ENCODE peak calls at places on chromosomes 7 and 10, in four cellular contexts. One of them, this sample, is unnamed.
A peak's percentile ranks its signal among the peaks of the same experiment; 100 is the strongest.

GRCh38 chr10:11782793-11783557 is 40.2 kb upstream of the PROSER2 start:
- DNase-seq in tibial nerve: peak; percentile 60
- DNase-seq in NCI-H774: peak; percentile 31
- DNase-seq in glomerular endothelial cell: peak; percentile 45
- DNase-seq in this sample: peak; percentile 55

GRCh38 chr10:43238462-43238861 is 28.4 kb downstream of the RASGEF1A start:
- DNase-seq in tibial nerve: no peak
- DNase-seq in NCI-H774: no peak
- DNase-seq in glomerular endothelial cell: no peak
- DNase-seq in this sample: no peak

GRCh38 chr10:61701055-61701705 is 38.5 kb downstream of the CABCOCO1 start:
- DNase-seq in tibial nerve: no peak
- DNase-seq in NCI-H774: no peak
- DNase-seq in glomerular endothelial cell: no peak
- DNase-seq in this sample: no peak

GRCh38 chr7:117076426-117076943 is 123.2 kb downstream of the ST7 start:
- DNase-seq in tibial nerve: no peak
- DNase-seq in NCI-H774: no peak
- DNase-seq in glomerular endothelial cell: no peak
- DNase-seq in this sample: no peak

GRCh38 chr7:98641646-98642489 is 24.8 kb downstream of the NPTX2 start:
- DNase-seq in tibial nerve: no peak
- DNase-seq in NCI-H774: no peak
- DNase-seq in glomerular endothelial cell: no peak
- DNase-seq in this sample: no peak

GRCh38 chr7:157250605-157251228 is 86.1 kb upstream of the DNAJB6 start:
- DNase-seq in tibial nerve: peak; percentile 66
- DNase-seq in NCI-H774: peak; percentile 43
- DNase-seq in glomerular endothelial cell: peak; percentile 36
- DNase-seq in this sample: peak; percentile 65

GRCh38 chr7:38206071-38206470 is 28.0 kb downstream of the STARD3NL start:
- DNase-seq in tibial nerve: no peak
- DNase-seq in NCI-H774: no peak
- DNase-seq in glomerular endothelial cell: no peak
- DNase-seq in this sample: no peak

GRCh38 chr7:20343211-20343610 is 12.5 kb downstream of the ITGB8 start:
- DNase-seq in tibial nerve: no peak
- DNase-seq in NCI-H774: no peak
- DNase-seq in glomerular endothelial cell: no peak
- DNase-seq in this sample: no peak

GRCh38 chr10:44384601-44385422 is at the start of gene CXCL12:
- DNase-seq in tibial nerve: no peak
- DNase-seq in NCI-H774: no peak
- DNase-seq in glomerular endothelial cell: no peak
- DNase-seq in this sample: peak; percentile 78

GRCh38 chr7:54712777-54713176 is 46.2 kb downstream of the SEC61G start:
- DNase-seq in tibial nerve: no peak
- DNase-seq in NCI-H774: no peak
- DNase-seq in glomerular endothelial cell: no peak
- DNase-seq in this sample: no peak

GRCh38 chr7:36190447-36191291 is 37.6 kb downstream of the EEPD1 start:
- DNase-seq in tibial nerve: no peak
- DNase-seq in NCI-H774: no peak
- DNase-seq in glomerular endothelial cell: no peak
- DNase-seq in this sample: no peak

GRCh38 chr7:107725138-107725740 is 18.7 kb upstream of the CBLL1 start:
- DNase-seq in tibial nerve: peak; percentile 73
- DNase-seq in NCI-H774: peak; percentile 7
- DNase-seq in glomerular endothelial cell: no peak
- DNase-seq in this sample: peak; percentile 39

GRCh38 chr10:49707585-49707984 is 28.1 kb downstream of the C10orf53 start:
- DNase-seq in tibial nerve: no peak
- DNase-seq in NCI-H774: no peak
- DNase-seq in glomerular endothelial cell: no peak
- DNase-seq in this sample: no peak

GRCh38 chr7:149872419-149873073 is 1.2 kb upstream of the ATP6V0E2 start:
- DNase-seq in tibial nerve: peak; percentile 76
- DNase-seq in NCI-H774: peak; percentile 48
- DNase-seq in glomerular endothelial cell: no peak
- DNase-seq in this sample: peak; percentile 94

GRCh38 chr10:121662531-121662930 is 64.3 kb upstream of the FGFR2 start:
- DNase-seq in tibial nerve: no peak
- DNase-seq in NCI-H774: no peak
- DNase-seq in glomerular endothelial cell: no peak
- DNase-seq in this sample: no peak

GRCh38 chr7:43701502-43701859 is 27.8 kb downstream of the COA1 start:
- DNase-seq in tibial nerve: no peak
- DNase-seq in NCI-H774: no peak
- DNase-seq in glomerular endothelial cell: no peak
- DNase-seq in this sample: no peak

GRCh38 chr10:113449151-113449695 is 103.6 kb upstream of the HABP2 start:
- DNase-seq in tibial nerve: no peak
- DNase-seq in NCI-H774: no peak
- DNase-seq in glomerular endothelial cell: no peak
- DNase-seq in this sample: no peak

GRCh38 chr7:157568785-157569584 is 232.2 kb downstream of the DNAJB6 start:
- DNase-seq in tibial nerve: peak; percentile 20
- DNase-seq in NCI-H774: no peak
- DNase-seq in glomerular endothelial cell: no peak
- DNase-seq in this sample: no peak

GRCh38 chr7:133434246-133434865 is 181.5 kb downstream of the EXOC4 start:
- DNase-seq in tibial nerve: no peak
- DNase-seq in NCI-H774: no peak
- DNase-seq in glomerular endothelial cell: no peak
- DNase-seq in this sample: peak; percentile 46

This sample was measured in AG08396.